ENCODE peak calls at places on chromosomes 11 and 22, in six cellular contexts. One of them, this sample, is unnamed.

GRCh38 chr11:78210000-78210608 is 21.4 kb downstream of the USP35 start:
- DNase-seq in endothelial cell: peak
- DNase-seq in H1: no peak
- DNase-seq in H9: no peak
- DNase-seq in PC-9: no peak
- DNase-seq in left lung: no peak
- DNase-seq in this sample: no peak

GRCh38 chr11:29282088-29282487 is 734.7 kb downstream of the KCNA4 start:
- DNase-seq in left lung: no peak
- DNase-seq in endothelial cell: no peak
- DNase-seq in PC-9: peak
- DNase-seq in H9: no peak
- DNase-seq in H1: no peak
- DNase-seq in this sample: no peak

GRCh38 chr11:74492084-74492483 is 1.4 kb downstream of the LIPT2 start:
- DNase-seq in PC-9: no peak
- DNase-seq in H9: no peak
- DNase-seq in H1: no peak
- DNase-seq in left lung: no peak
- DNase-seq in endothelial cell: no peak
- DNase-seq in this sample: no peak

GRCh38 chr11:96254087-96254486 is 88.9 kb downstream of the MAML2 start:
- DNase-seq in left lung: no peak
- DNase-seq in PC-9: no peak
- DNase-seq in endothelial cell: peak
- DNase-seq in H1: no peak
- DNase-seq in H9: no peak
- DNase-seq in this sample: no peak

GRCh38 chr11:34263462-34264186 is 94.2 kb downstream of the ABTB2 start:
- DNase-seq in left lung: peak
- DNase-seq in PC-9: peak
- DNase-seq in H1: no peak
- DNase-seq in endothelial cell: no peak
- DNase-seq in H9: peak
- DNase-seq in this sample: no peak

GRCh38 chr11:6635082-6635932 is 16.1 kb upstream of the TPP1 start:
- DNase-seq in PC-9: no peak
- DNase-seq in H1: no peak
- DNase-seq in endothelial cell: peak
- DNase-seq in left lung: no peak
- DNase-seq in H9: peak
- DNase-seq in this sample: no peak

GRCh38 chr22:27252282-27253049 is 549.1 kb downstream of the MN1 start:
- DNase-seq in endothelial cell: no peak
- DNase-seq in left lung: peak
- DNase-seq in H9: no peak
- DNase-seq in PC-9: peak
- DNase-seq in H1: no peak
- DNase-seq in this sample: no peak

GRCh38 chr11:96187779-96188624 is 155.0 kb downstream of the MAML2 start:
- DNase-seq in PC-9: peak
- DNase-seq in left lung: no peak
- DNase-seq in H1: no peak
- DNase-seq in endothelial cell: no peak
- DNase-seq in H9: no peak
- DNase-seq in this sample: no peak

GRCh38 chr11:65116370-65117205 is 913 bp downstream of the ZNHIT2 start:
- DNase-seq in PC-9: peak
- DNase-seq in H1: no peak
- DNase-seq in H9: peak
- DNase-seq in left lung: no peak
- DNase-seq in endothelial cell: peak
- DNase-seq in this sample: no peak

GRCh38 chr11:117888140-117888561 is 11.7 kb upstream of the FXYD6 start:
- DNase-seq in left lung: no peak
- DNase-seq in PC-9: no peak
- DNase-seq in endothelial cell: no peak
- DNase-seq in H1: no peak
- DNase-seq in H9: no peak
- DNase-seq in this sample: no peak

GRCh38 chr11:120519474-120519873 is 7.9 kb downstream of the GRIK4 start:
- DNase-seq in H1: no peak
- DNase-seq in endothelial cell: no peak
- DNase-seq in H9: no peak
- DNase-seq in PC-9: no peak
- DNase-seq in left lung: no peak
- DNase-seq in this sample: no peak

GRCh38 chr11:100672483-100673038 is 14.5 kb upstream of the ARHGAP42 start:
- DNase-seq in endothelial cell: no peak
- DNase-seq in H9: no peak
- DNase-seq in PC-9: no peak
- DNase-seq in H1: no peak
- DNase-seq in left lung: no peak
- DNase-seq in this sample: no peak

GRCh38 chr11:46248270-46249102 is 29.0 kb upstream of the CREB3L1 start:
- DNase-seq in H9: peak
- DNase-seq in PC-9: peak
- DNase-seq in H1: no peak
- DNase-seq in endothelial cell: no peak
- DNase-seq in left lung: no peak
- DNase-seq in this sample: no peak

GRCh38 chr11:83951521-83951920 is 665.4 kb upstream of the CCDC90B start:
- DNase-seq in left lung: no peak
- DNase-seq in H9: no peak
- DNase-seq in endothelial cell: no peak
- DNase-seq in PC-9: no peak
- DNase-seq in H1: no peak
- DNase-seq in this sample: no peak

GRCh38 chr11:126140932-126141291 is 70.5 kb downstream of the RPUSD4 start:
- DNase-seq in left lung: peak
- DNase-seq in PC-9: no peak
- DNase-seq in endothelial cell: no peak
- DNase-seq in H1: no peak
- DNase-seq in H9: no peak
- DNase-seq in this sample: no peak

GRCh38 chr11:57638005-57638760 is 11.5 kb downstream of the YPEL4 start:
- DNase-seq in H1: peak
- DNase-seq in left lung: peak
- DNase-seq in PC-9: no peak
- DNase-seq in endothelial cell: peak
- DNase-seq in H9: peak
- DNase-seq in this sample: peak

GRCh38 chr11:46671958-46672315 is 28.5 kb downstream of the ARHGAP1 start:
- DNase-seq in H1: no peak
- DNase-seq in PC-9: no peak
- DNase-seq in left lung: no peak
- DNase-seq in endothelial cell: no peak
- DNase-seq in H9: no peak
- DNase-seq in this sample: no peak

GRCh38 chr11:66727883-66728759 is 895 bp downstream of the SPTBN2 start:
- DNase-seq in PC-9: no peak
- DNase-seq in H1: no peak
- DNase-seq in H9: no peak
- DNase-seq in endothelial cell: no peak
- DNase-seq in left lung: no peak
- DNase-seq in this sample: no peak

GRCh38 chr11:93024376-93024775 is 54.9 kb downstream of the MTNR1B start:
- DNase-seq in endothelial cell: no peak
- DNase-seq in left lung: no peak
- DNase-seq in H9: no peak
- DNase-seq in H1: no peak
- DNase-seq in PC-9: no peak
- DNase-seq in this sample: no peak

GRCh38 chr22:22074634-22075381 is 92.2 kb upstream of the TOP3B start:
- DNase-seq in PC-9: no peak
- DNase-seq in left lung: no peak
- DNase-seq in H9: no peak
- DNase-seq in H1: no peak
- DNase-seq in endothelial cell: no peak
- DNase-seq in this sample: no peak

GRCh38 chr11:69443968-69444364 is 37.5 kb upstream of the LINC01488 start:
- DNase-seq in H1: no peak
- DNase-seq in endothelial cell: peak
- DNase-seq in left lung: no peak
- DNase-seq in H9: no peak
- DNase-seq in PC-9: no peak
- DNase-seq in this sample: no peak

GRCh38 chr11:69445131-69445470 is 36.4 kb upstream of the LINC01488 start:
- DNase-seq in endothelial cell: no peak
- DNase-seq in PC-9: no peak
- DNase-seq in H9: no peak
- DNase-seq in left lung: no peak
- DNase-seq in H1: no peak
- DNase-seq in this sample: no peak

GRCh38 chr11:69444381-69445130 is 36.9 kb upstream of the LINC01488 start:
- DNase-seq in left lung: peak
- DNase-seq in H9: peak
- DNase-seq in H1: no peak
- DNase-seq in endothelial cell: peak
- DNase-seq in PC-9: peak
- DNase-seq in this sample: no peak

GRCh38 chr11:69447786-69448185 is 33.7 kb upstream of the LINC01488 start:
- DNase-seq in H9: no peak
- DNase-seq in PC-9: peak
- DNase-seq in left lung: no peak
- DNase-seq in H1: no peak
- DNase-seq in endothelial cell: no peak
- DNase-seq in this sample: no peak

GRCh38 chr11:69446108-69446507 is 35.4 kb upstream of the LINC01488 start:
- DNase-seq in PC-9: no peak
- DNase-seq in H1: no peak
- DNase-seq in endothelial cell: no peak
- DNase-seq in left lung: no peak
- DNase-seq in H9: no peak
- DNase-seq in this sample: no peak
- TF ChIP-seq CTCF in PC-9: no peak
- TF ChIP-seq CTCF in H1: no peak
- TF ChIP-seq CTCF in endothelial cell: no peak
- TF ChIP-seq CTCF in left lung: no peak
- TF ChIP-seq CTCF in H9: no peak
- TF ChIP-seq CTCF in this sample: no peak

GRCh38 chr22:17171016-17171312 is 11.9 kb upstream of the HDHD5 start:
- DNase-seq in left lung: no peak
- DNase-seq in H9: no peak
- DNase-seq in PC-9: no peak
- DNase-seq in H1: peak
- DNase-seq in endothelial cell: no peak
- DNase-seq in this sample: no peak
- TF ChIP-seq CTCF in left lung: no peak
- TF ChIP-seq CTCF in H9: no peak
- TF ChIP-seq CTCF in PC-9: peak
- TF ChIP-seq CTCF in H1: peak
- TF ChIP-seq CTCF in endothelial cell: no peak
- TF ChIP-seq CTCF in this sample: peak

GRCh38 chr22:40395607-40396006 is 25.2 kb downstream of the SGSM3 start:
- DNase-seq in H1: no peak
- DNase-seq in endothelial cell: no peak
- DNase-seq in H9: no peak
- DNase-seq in left lung: no peak
- DNase-seq in PC-9: no peak
- DNase-seq in this sample: no peak

GRCh38 chr22:40394607-40395006 is 24.2 kb downstream of the SGSM3 start:
- DNase-seq in H1: no peak
- DNase-seq in endothelial cell: no peak
- DNase-seq in PC-9: no peak
- DNase-seq in left lung: no peak
- DNase-seq in H9: no peak
- DNase-seq in this sample: no peak

GRCh38 chr22:40397436-40397835 is 27.0 kb downstream of the SGSM3 start:
- DNase-seq in left lung: no peak
- DNase-seq in PC-9: peak
- DNase-seq in endothelial cell: peak
- DNase-seq in H9: no peak
- DNase-seq in H1: no peak
- DNase-seq in this sample: no peak

GRCh38 chr22:40399661-40400060 is 29.3 kb downstream of the SGSM3 start:
- DNase-seq in endothelial cell: no peak
- DNase-seq in H1: no peak
- DNase-seq in left lung: no peak
- DNase-seq in H9: no peak
- DNase-seq in PC-9: no peak
- DNase-seq in this sample: no peak

DNA sequence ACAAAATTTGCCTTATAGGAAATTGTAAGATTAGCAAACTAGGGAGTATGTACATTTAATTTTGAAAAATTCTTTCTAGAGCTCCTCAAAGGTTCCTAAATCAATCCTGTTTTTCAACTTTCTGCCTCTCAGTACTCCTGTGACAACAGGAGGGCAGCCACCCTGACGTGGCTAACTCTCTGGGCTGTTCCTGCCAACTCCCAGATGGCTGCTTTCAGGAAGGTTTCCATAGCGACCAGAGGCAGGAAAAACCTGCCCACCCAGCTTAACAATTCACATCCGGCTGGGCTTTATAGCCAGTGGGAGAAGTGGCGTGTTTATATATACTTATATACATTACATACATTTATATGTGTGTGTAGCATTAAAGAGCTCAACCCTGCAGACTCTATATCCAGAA is 26.5 kb downstream of the SGSM3 start:
- DNase-seq in left lung: peak
- DNase-seq in H1: no peak
- DNase-seq in endothelial cell: peak
- DNase-seq in H9: peak
- DNase-seq in PC-9: peak
- DNase-seq in this sample: no peak
- TF ChIP-seq CTCF in left lung: no peak
- TF ChIP-seq CTCF in H1: no peak
- TF ChIP-seq CTCF in endothelial cell: no peak
- TF ChIP-seq CTCF in H9: no peak
- TF ChIP-seq CTCF in PC-9: no peak
- TF ChIP-seq CTCF in this sample: no peak

GRCh38 chr22:44702479-44703219 is 645 bp downstream of the PRR5 start:
- DNase-seq in H9: peak
- DNase-seq in endothelial cell: peak
- DNase-seq in left lung: no peak
- DNase-seq in H1: no peak
- DNase-seq in PC-9: peak
- DNase-seq in this sample: no peak
- TF ChIP-seq CTCF in H9: no peak
- TF ChIP-seq CTCF in endothelial cell: no peak
- TF ChIP-seq CTCF in left lung: no peak
- TF ChIP-seq CTCF in H1: no peak
- TF ChIP-seq CTCF in PC-9: no peak
- TF ChIP-seq CTCF in this sample: no peak

GRCh38 chr11:18721576-18722292 is 4.3 kb downstream of the IGSF22 start:
- DNase-seq in H1: no peak
- DNase-seq in H9: peak
- DNase-seq in endothelial cell: peak
- DNase-seq in PC-9: peak
- DNase-seq in left lung: peak
- DNase-seq in this sample: no peak
- TF ChIP-seq CTCF in H1: peak
- TF ChIP-seq CTCF in H9: peak
- TF ChIP-seq CTCF in endothelial cell: peak
- TF ChIP-seq CTCF in PC-9: peak
- TF ChIP-seq CTCF in left lung: peak
- TF ChIP-seq CTCF in this sample: peak

This sample was measured in D721Med.